ENCODE peak calls at places on chromosome 1, in ten cellular contexts. One of them, this sample, is unnamed.

GRCh38 chr1:87330201-87330953 is 1.7 kb downstream of the LMO4 start:
- DNase-seq in type B pancreatic cell: no peak
- DNase-seq in amniotic stem cell: peak
- DNase-seq in SIG-M5: no peak
- DNase-seq in neural crest cell: no peak
- DNase-seq in heart right ventricle: no peak
- DNase-seq in activated T-cell treated with anti-CD3 and anti-CD28 coated beads for 1 hour: no peak
- DNase-seq in smooth muscle cell of the brain vasculature: no peak
- DNase-seq in activated CD4-positive, CD25-positive, alpha-beta regulatory T cell treated with anti-CD3 and anti-CD28 coated beads, Interleukin-2, amount 50 U/mL, for 72 hours: no peak
- DNase-seq in fibroblast of the aortic adventitia: peak
- DNase-seq in this sample: no peak

GRCh38 chr1:36087233-36088123 is 1.2 kb upstream of the ADPRS start:
- DNase-seq in type B pancreatic cell: peak
- DNase-seq in amniotic stem cell: no peak
- DNase-seq in SIG-M5: no peak
- DNase-seq in neural crest cell: no peak
- DNase-seq in heart right ventricle: no peak
- DNase-seq in activated T-cell treated with anti-CD3 and anti-CD28 coated beads for 1 hour: no peak
- DNase-seq in smooth muscle cell of the brain vasculature: no peak
- DNase-seq in activated CD4-positive, CD25-positive, alpha-beta regulatory T cell treated with anti-CD3 and anti-CD28 coated beads, Interleukin-2, amount 50 U/mL, for 72 hours: peak
- DNase-seq in fibroblast of the aortic adventitia: no peak
- DNase-seq in this sample: no peak

GRCh38 chr1:153791856-153792253 is 16.6 kb downstream of the SLC27A3 start:
- DNase-seq in type B pancreatic cell: no peak
- DNase-seq in amniotic stem cell: no peak
- DNase-seq in SIG-M5: no peak
- DNase-seq in neural crest cell: no peak
- DNase-seq in heart right ventricle: no peak
- DNase-seq in activated T-cell treated with anti-CD3 and anti-CD28 coated beads for 1 hour: no peak
- DNase-seq in smooth muscle cell of the brain vasculature: no peak
- DNase-seq in activated CD4-positive, CD25-positive, alpha-beta regulatory T cell treated with anti-CD3 and anti-CD28 coated beads, Interleukin-2, amount 50 U/mL, for 72 hours: no peak
- DNase-seq in fibroblast of the aortic adventitia: no peak
- DNase-seq in this sample: no peak

GRCh38 chr1:29297476-29297875 is 61.2 kb downstream of the PTPRU start:
- DNase-seq in type B pancreatic cell: no peak
- DNase-seq in amniotic stem cell: no peak
- DNase-seq in SIG-M5: no peak
- DNase-seq in neural crest cell: no peak
- DNase-seq in heart right ventricle: no peak
- DNase-seq in activated T-cell treated with anti-CD3 and anti-CD28 coated beads for 1 hour: no peak
- DNase-seq in smooth muscle cell of the brain vasculature: no peak
- DNase-seq in activated CD4-positive, CD25-positive, alpha-beta regulatory T cell treated with anti-CD3 and anti-CD28 coated beads, Interleukin-2, amount 50 U/mL, for 72 hours: no peak
- DNase-seq in fibroblast of the aortic adventitia: no peak
- DNase-seq in this sample: no peak

GRCh38 chr1:39021431-39021830 is 4.7 kb upstream of the NDUFS5 start:
- DNase-seq in type B pancreatic cell: no peak
- DNase-seq in amniotic stem cell: no peak
- DNase-seq in SIG-M5: no peak
- DNase-seq in neural crest cell: no peak
- DNase-seq in heart right ventricle: no peak
- DNase-seq in activated T-cell treated with anti-CD3 and anti-CD28 coated beads for 1 hour: no peak
- DNase-seq in smooth muscle cell of the brain vasculature: no peak
- DNase-seq in activated CD4-positive, CD25-positive, alpha-beta regulatory T cell treated with anti-CD3 and anti-CD28 coated beads, Interleukin-2, amount 50 U/mL, for 72 hours: no peak
- DNase-seq in fibroblast of the aortic adventitia: no peak
- DNase-seq in this sample: no peak

GRCh38 chr1:228265167-228265566 is 57.3 kb downstream of the OBSCN start:
- DNase-seq in type B pancreatic cell: no peak
- DNase-seq in amniotic stem cell: no peak
- DNase-seq in SIG-M5: no peak
- DNase-seq in neural crest cell: no peak
- DNase-seq in heart right ventricle: no peak
- DNase-seq in activated T-cell treated with anti-CD3 and anti-CD28 coated beads for 1 hour: no peak
- DNase-seq in smooth muscle cell of the brain vasculature: no peak
- DNase-seq in activated CD4-positive, CD25-positive, alpha-beta regulatory T cell treated with anti-CD3 and anti-CD28 coated beads, Interleukin-2, amount 50 U/mL, for 72 hours: no peak
- DNase-seq in fibroblast of the aortic adventitia: peak
- DNase-seq in this sample: no peak

GRCh38 chr1:192749349-192749748 is 59.5 kb upstream of the RGS2 start:
- DNase-seq in type B pancreatic cell: no peak
- DNase-seq in amniotic stem cell: no peak
- DNase-seq in SIG-M5: no peak
- DNase-seq in neural crest cell: no peak
- DNase-seq in heart right ventricle: no peak
- DNase-seq in activated T-cell treated with anti-CD3 and anti-CD28 coated beads for 1 hour: no peak
- DNase-seq in smooth muscle cell of the brain vasculature: no peak
- DNase-seq in activated CD4-positive, CD25-positive, alpha-beta regulatory T cell treated with anti-CD3 and anti-CD28 coated beads, Interleukin-2, amount 50 U/mL, for 72 hours: no peak
- DNase-seq in fibroblast of the aortic adventitia: peak
- DNase-seq in this sample: no peak

GRCh38 chr1:93180723-93181613 is at the start of gene CCDC18:
- DNase-seq in type B pancreatic cell: no peak
- DNase-seq in amniotic stem cell: no peak
- DNase-seq in SIG-M5: no peak
- DNase-seq in neural crest cell: no peak
- DNase-seq in heart right ventricle: no peak
- DNase-seq in activated T-cell treated with anti-CD3 and anti-CD28 coated beads for 1 hour: peak
- DNase-seq in smooth muscle cell of the brain vasculature: no peak
- DNase-seq in activated CD4-positive, CD25-positive, alpha-beta regulatory T cell treated with anti-CD3 and anti-CD28 coated beads, Interleukin-2, amount 50 U/mL, for 72 hours: no peak
- DNase-seq in fibroblast of the aortic adventitia: no peak
- DNase-seq in this sample: peak

GRCh38 chr1:35915693-35916092 is 15.2 kb upstream of the AGO3 start:
- DNase-seq in type B pancreatic cell: no peak
- DNase-seq in amniotic stem cell: no peak
- DNase-seq in SIG-M5: no peak
- DNase-seq in neural crest cell: no peak
- DNase-seq in heart right ventricle: no peak
- DNase-seq in activated T-cell treated with anti-CD3 and anti-CD28 coated beads for 1 hour: no peak
- DNase-seq in smooth muscle cell of the brain vasculature: no peak
- DNase-seq in activated CD4-positive, CD25-positive, alpha-beta regulatory T cell treated with anti-CD3 and anti-CD28 coated beads, Interleukin-2, amount 50 U/mL, for 72 hours: no peak
- DNase-seq in fibroblast of the aortic adventitia: peak
- DNase-seq in this sample: no peak

GRCh38 chr1:91876751-91877573 is 9.0 kb downstream of the TGFBR3 start:
- DNase-seq in type B pancreatic cell: no peak
- DNase-seq in amniotic stem cell: no peak
- DNase-seq in SIG-M5: no peak
- DNase-seq in neural crest cell: no peak
- DNase-seq in heart right ventricle: no peak
- DNase-seq in activated T-cell treated with anti-CD3 and anti-CD28 coated beads for 1 hour: no peak
- DNase-seq in smooth muscle cell of the brain vasculature: no peak
- DNase-seq in activated CD4-positive, CD25-positive, alpha-beta regulatory T cell treated with anti-CD3 and anti-CD28 coated beads, Interleukin-2, amount 50 U/mL, for 72 hours: no peak
- DNase-seq in fibroblast of the aortic adventitia: peak
- DNase-seq in this sample: no peak

GRCh38 chr1:78673120-78673519 is 23.5 kb downstream of the IFI44 start:
- DNase-seq in type B pancreatic cell: no peak
- DNase-seq in amniotic stem cell: no peak
- DNase-seq in SIG-M5: no peak
- DNase-seq in neural crest cell: no peak
- DNase-seq in heart right ventricle: no peak
- DNase-seq in activated T-cell treated with anti-CD3 and anti-CD28 coated beads for 1 hour: no peak
- DNase-seq in smooth muscle cell of the brain vasculature: no peak
- DNase-seq in activated CD4-positive, CD25-positive, alpha-beta regulatory T cell treated with anti-CD3 and anti-CD28 coated beads, Interleukin-2, amount 50 U/mL, for 72 hours: no peak
- DNase-seq in fibroblast of the aortic adventitia: no peak
- DNase-seq in this sample: no peak

This sample was measured in pulmonary artery endothelial cell.